ENCODE peak calls at places on chromosomes 12 and 14, in four cellular contexts. One of them, this sample, is unnamed.

GRCh38 chr12:7834701-7835100 is 38.0 kb downstream of the SLC2A14 start:
- DNase-seq in HepG2: peak; percentile 80
- DNase-seq in HCT116: no peak
- DNase-seq in K562: no peak
- DNase-seq in this sample: no peak

GRCh38 chr14:96080571-96080970 is 41.4 kb downstream of the C14orf132 start:
- DNase-seq in HepG2: no peak
- DNase-seq in HCT116: no peak
- DNase-seq in K562: no peak
- DNase-seq in this sample: no peak

GRCh38 chr12:52360663-52361271 is 6.5 kb downstream of the KRT85 start:
- DNase-seq in HepG2: no peak
- DNase-seq in HCT116: no peak
- DNase-seq in K562: no peak
- DNase-seq in this sample: no peak

GRCh38 chr12:29552324-29552927 is 54.9 kb upstream of the OVCH1 start:
- DNase-seq in HepG2: peak; percentile 25
- DNase-seq in HCT116: peak; percentile 22
- DNase-seq in K562: peak; percentile 70
- DNase-seq in this sample: peak; percentile 33

GRCh38 chr14:61553730-61554641 is 141.3 kb upstream of the HIF1A start:
- DNase-seq in HepG2: peak; percentile 99
- DNase-seq in HCT116: no peak
- DNase-seq in K562: no peak
- DNase-seq in this sample: no peak

GRCh38 chr12:69151254-69151751 is 88.1 kb upstream of the CPSF6 start:
- DNase-seq in HepG2: no peak
- DNase-seq in HCT116: no peak
- DNase-seq in K562: no peak
- DNase-seq in this sample: no peak

GRCh38 chr14:23321572-23322547 is 603 bp downstream of the PABPN1 start:
- DNase-seq in HepG2: peak; percentile 71
- DNase-seq in HCT116: no peak
- DNase-seq in K562: peak; percentile 78
- DNase-seq in this sample: no peak

GRCh38 chr14:61963926-61964325 is 201.7 kb downstream of the SNAPC1 start:
- DNase-seq in HepG2: no peak
- DNase-seq in HCT116: no peak
- DNase-seq in K562: no peak
- DNase-seq in this sample: no peak

GRCh38 chr14:91980157-91980556 is 32.7 kb upstream of the FBLN5 start:
- DNase-seq in HepG2: no peak
- DNase-seq in HCT116: peak; percentile 75
- DNase-seq in K562: peak; percentile 10
- DNase-seq in this sample: peak; percentile 71

GRCh38 chr12:10562306-10562933 is 51.0 kb downstream of the MAGOHB start:
- DNase-seq in HepG2: peak; percentile 16
- DNase-seq in HCT116: peak; percentile 48
- DNase-seq in K562: peak; percentile 10
- DNase-seq in this sample: peak; percentile 10

GRCh38 chr12:64891629-64892028 is 67.2 kb downstream of the TBC1D30 start:
- DNase-seq in HepG2: no peak
- DNase-seq in HCT116: no peak
- DNase-seq in K562: no peak
- DNase-seq in this sample: no peak

GRCh38 chr14:41393512-41393911 is 213.2 kb upstream of the LRFN5 start:
- DNase-seq in HepG2: no peak
- DNase-seq in HCT116: no peak
- DNase-seq in K562: no peak
- DNase-seq in this sample: no peak

GRCh38 chr12:50222275-50222783 is 55.2 kb upstream of the CERS5 start:
- DNase-seq in HepG2: no peak
- DNase-seq in HCT116: peak; percentile 52
- DNase-seq in K562: peak; percentile 55
- DNase-seq in this sample: peak; percentile 87

GRCh38 chr12:94426049-94426448 is 33.6 kb downstream of the CEP83 start:
- DNase-seq in HepG2: no peak
- DNase-seq in HCT116: no peak
- DNase-seq in K562: no peak
- DNase-seq in this sample: no peak

GRCh38 chr12:83573676-83574075 is 887.0 kb downstream of the TMTC2 start:
- DNase-seq in HepG2: no peak
- DNase-seq in HCT116: peak; percentile 88
- DNase-seq in K562: no peak
- DNase-seq in this sample: no peak

GRCh38 chr12:122283680-122284079 is 17.4 kb upstream of the VPS33A start:
- DNase-seq in HepG2: no peak
- DNase-seq in HCT116: no peak
- DNase-seq in K562: no peak
- DNase-seq in this sample: no peak

GRCh38 chr14:75399819-75400678 is 27.8 kb upstream of the JDP2 start:
- DNase-seq in HepG2: no peak
- DNase-seq in HCT116: no peak
- DNase-seq in K562: no peak
- DNase-seq in this sample: no peak

GRCh38 chr14:75428230-75429104 is 645 bp downstream of the JDP2 start:
- DNase-seq in HepG2: no peak
- DNase-seq in HCT116: no peak
- DNase-seq in K562: peak; percentile 72
- DNase-seq in this sample: no peak

GRCh38 chr12:52228366-52228765 is 4.7 kb upstream of the KRT7 start:
- DNase-seq in HepG2: no peak
- DNase-seq in HCT116: no peak
- DNase-seq in K562: no peak
- DNase-seq in this sample: no peak

GRCh38 chr12:112992541-112993398 is 14.5 kb downstream of the OAS2 start:
- DNase-seq in HepG2: peak; percentile 63
- DNase-seq in HCT116: peak; percentile 61
- DNase-seq in K562: peak; percentile 84
- DNase-seq in this sample: peak; percentile 54

GRCh38 chr12:119308743-119309456 is 25.6 kb upstream of the CCDC60 start:
- DNase-seq in HepG2: no peak
- DNase-seq in HCT116: no peak
- DNase-seq in K562: no peak
- DNase-seq in this sample: no peak

GRCh38 chr14:31829256-31829923 is 247.7 kb upstream of the ARHGAP5 start:
- DNase-seq in HepG2: no peak
- DNase-seq in HCT116: no peak
- DNase-seq in K562: no peak
- DNase-seq in this sample: no peak

GRCh38 chr12:48810817-48811453 is 7.4 kb upstream of the CACNB3 start:
- DNase-seq in HepG2: peak; percentile 34
- DNase-seq in HCT116: no peak
- DNase-seq in K562: no peak
- DNase-seq in this sample: no peak

GRCh38 chr14:99260652-99261551 is 11.1 kb downstream of the BCL11B start:
- DNase-seq in HepG2: no peak
- DNase-seq in HCT116: no peak
- DNase-seq in K562: no peak
- DNase-seq in this sample: no peak

GRCh38 chr12:127272864-127273263 is 994.1 kb upstream of the TMEM132C start:
- DNase-seq in HepG2: no peak
- DNase-seq in HCT116: no peak
- DNase-seq in K562: no peak
- DNase-seq in this sample: no peak

GRCh38 chr12:103676863-103677262 is 89.8 kb downstream of the STAB2 start:
- DNase-seq in HepG2: no peak
- DNase-seq in HCT116: no peak
- DNase-seq in K562: no peak
- DNase-seq in this sample: no peak

GRCh38 chr12:24898606-24899005 is 50.3 kb downstream of the BCAT1 start:
- DNase-seq in HepG2: no peak
- DNase-seq in HCT116: no peak
- DNase-seq in K562: no peak
- DNase-seq in this sample: no peak

GRCh38 chr12:64194333-64195149 is 27.6 kb downstream of the KICS2 start:
- DNase-seq in HepG2: no peak
- DNase-seq in HCT116: no peak
- DNase-seq in K562: no peak
- DNase-seq in this sample: no peak

GRCh38 chr12:64616221-64616620 is 5.9 kb downstream of the RASSF3 start:
- DNase-seq in HepG2: no peak
- DNase-seq in HCT116: no peak
- DNase-seq in K562: no peak
- DNase-seq in this sample: no peak

GRCh38 chr14:50001999-50002925 is 109.4 kb downstream of the ARF6 start:
- DNase-seq in HepG2: no peak
- DNase-seq in HCT116: no peak
- DNase-seq in K562: no peak
- DNase-seq in this sample: no peak

GRCh38 chr12:57231276-57232021 is 1.9 kb downstream of the SHMT2 start:
- DNase-seq in HepG2: no peak
- DNase-seq in HCT116: no peak
- DNase-seq in K562: no peak
- DNase-seq in this sample: no peak

GRCh38 chr12:6688543-6688999 is 604 bp downstream of the ZNF384 start:
- DNase-seq in HepG2: no peak
- DNase-seq in HCT116: no peak
- DNase-seq in K562: no peak
- DNase-seq in this sample: no peak

GRCh38 chr12:45893240-45893639 is 97.1 kb downstream of the SCAF11 start:
- DNase-seq in HepG2: peak; percentile 13
- DNase-seq in HCT116: peak; percentile 10
- DNase-seq in K562: peak; percentile 20
- DNase-seq in this sample: no peak

GRCh38 chr12:20798561-20798960 is 11.9 kb upstream of the SLCO1B3 start:
- DNase-seq in HepG2: peak; percentile 46
- DNase-seq in HCT116: peak; percentile 7
- DNase-seq in K562: no peak
- DNase-seq in this sample: no peak

GRCh38 chr14:78154827-78155226 is 15.3 kb upstream of the NRXN3 start:
- DNase-seq in HepG2: no peak
- DNase-seq in HCT116: no peak
- DNase-seq in K562: peak; percentile 23
- DNase-seq in this sample: no peak
- TF ChIP-seq TCF7L2 in HepG2: no peak
- TF ChIP-seq TCF7L2 in HCT116: no peak
- TF ChIP-seq TCF7L2 in K562: no peak
- TF ChIP-seq TCF7L2 in this sample: no peak

GRCh38 chr14:76923422-76924362 is 97.5 kb downstream of the LRRC74A start:
- DNase-seq in HepG2: no peak
- DNase-seq in HCT116: no peak
- DNase-seq in K562: no peak
- DNase-seq in this sample: no peak
- H3K4me1 ChIP-seq in HepG2: peaks cover 51% of the 10 kb centered on the region
- H3K4me1 ChIP-seq in HCT116: peaks cover 37% of the 10 kb centered on the region
- H3K4me1 ChIP-seq in K562: peaks cover 11% of the 10 kb centered on the region
- H3K4me1 ChIP-seq in this sample: peaks cover 64% of the 10 kb centered on the region

GRCh38 chr12:76199808-76200207 is 115.3 kb upstream of the NAP1L1 start:
- DNase-seq in HepG2: no peak
- DNase-seq in HCT116: no peak
- DNase-seq in K562: no peak
- DNase-seq in this sample: no peak
- TF ChIP-seq TCF7L2 in HepG2: no peak
- TF ChIP-seq TCF7L2 in HCT116: no peak
- TF ChIP-seq TCF7L2 in K562: no peak
- TF ChIP-seq TCF7L2 in this sample: no peak

DNA sequence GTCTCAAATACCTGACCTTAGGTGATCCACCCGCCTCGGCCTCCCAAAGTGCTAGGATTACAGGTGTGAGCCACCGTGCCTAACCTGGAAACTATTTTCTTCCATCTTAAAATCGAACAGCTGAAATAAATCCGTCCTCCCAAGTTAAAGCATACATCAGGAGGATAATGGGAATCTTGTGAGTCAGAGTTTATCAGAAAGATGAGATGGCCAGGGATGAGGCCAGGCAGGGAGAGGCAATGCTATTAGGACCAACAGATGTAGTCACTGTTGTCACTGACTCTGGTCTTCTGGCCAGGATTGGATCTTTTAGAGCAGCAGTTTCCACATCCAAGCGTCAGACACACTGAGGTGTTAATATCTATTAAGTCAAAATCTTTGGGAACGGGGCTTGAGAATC is 61.7 kb upstream of the USP44 start:
- DNase-seq in HepG2: no peak
- DNase-seq in HCT116: no peak
- DNase-seq in K562: no peak
- DNase-seq in this sample: no peak
- H3K4me1 ChIP-seq in HepG2: peaks cover 48% of the 10 kb centered on the region
- H3K4me1 ChIP-seq in HCT116: peaks cover 11% of the 10 kb centered on the region
- H3K4me1 ChIP-seq in K562: no peaks in the 10 kb centered on the region
- H3K4me1 ChIP-seq in this sample: peaks cover 3% of the 10 kb centered on the region

GRCh38 chr12:128595609-128596008 is 228.1 kb downstream of the SLC15A4 start:
- DNase-seq in HepG2: no peak
- DNase-seq in HCT116: no peak
- DNase-seq in K562: no peak
- DNase-seq in this sample: no peak

GRCh38 chr12:128587918-128588317 is 235.8 kb downstream of the SLC15A4 start:
- DNase-seq in HepG2: no peak
- DNase-seq in HCT116: no peak
- DNase-seq in K562: no peak
- DNase-seq in this sample: no peak

GRCh38 chr12:128586630-128587029 is 237.1 kb downstream of the SLC15A4 start:
- DNase-seq in HepG2: no peak
- DNase-seq in HCT116: no peak
- DNase-seq in K562: no peak
- DNase-seq in this sample: no peak

GRCh38 chr12:128592345-128592744 is 231.4 kb downstream of the SLC15A4 start:
- DNase-seq in HepG2: no peak
- DNase-seq in HCT116: no peak
- DNase-seq in K562: no peak
- DNase-seq in this sample: no peak
- TF ChIP-seq TCF7L2 in HepG2: no peak
- TF ChIP-seq TCF7L2 in HCT116: no peak
- TF ChIP-seq TCF7L2 in K562: no peak
- TF ChIP-seq TCF7L2 in this sample: no peak

This sample was measured in Panc1.